ENCODE peak calls at places on chromosomes 7 and 10, in four cellular contexts. One of them, this sample, is unnamed.

GRCh38 chr7:45118830-45119452 is 7.4 kb upstream of the TBRG4 start:
- DNase-seq in AG10803: no peak
- DNase-seq in AG04450: no peak
- DNase-seq in heart right ventricle: no peak
- DNase-seq in this sample: no peak

GRCh38 chr10:4397337-4397736 is 428.7 kb upstream of the AKR1E2 start:
- DNase-seq in heart right ventricle: no peak
- DNase-seq in AG10803: no peak
- DNase-seq in AG04450: no peak
- DNase-seq in this sample: no peak

GRCh38 chr7:128164061-128164954 is 76.8 kb upstream of the LEP start:
- DNase-seq in AG04450: no peak
- DNase-seq in heart right ventricle: no peak
- DNase-seq in AG10803: peak
- DNase-seq in this sample: peak

GRCh38 chr10:51716981-51717380 is 17.6 kb upstream of the CSTF2T start:
- DNase-seq in AG04450: no peak
- DNase-seq in AG10803: peak
- DNase-seq in heart right ventricle: no peak
- DNase-seq in this sample: no peak

GRCh38 chr10:72330059-72330426 is 24.7 kb downstream of the DNAJB12 start:
- DNase-seq in AG10803: no peak
- DNase-seq in heart right ventricle: no peak
- DNase-seq in AG04450: no peak
- DNase-seq in this sample: no peak

GRCh38 chr10:86533328-86533727 is 11.7 kb upstream of the WAPL start:
- DNase-seq in AG10803: no peak
- DNase-seq in heart right ventricle: no peak
- DNase-seq in AG04450: no peak
- DNase-seq in this sample: no peak

GRCh38 chr7:36191292-36191920 is 38.4 kb downstream of the EEPD1 start:
- DNase-seq in heart right ventricle: no peak
- DNase-seq in AG10803: peak
- DNase-seq in AG04450: no peak
- DNase-seq in this sample: no peak

GRCh38 chr7:43328785-43329380 is 216.4 kb downstream of the HECW1 start:
- DNase-seq in AG10803: no peak
- DNase-seq in heart right ventricle: no peak
- DNase-seq in AG04450: no peak
- DNase-seq in this sample: no peak

GRCh38 chr7:130732980-130733865 is 784 bp downstream of the KLF14 start:
- DNase-seq in AG04450: no peak
- DNase-seq in AG10803: no peak
- DNase-seq in heart right ventricle: peak
- DNase-seq in this sample: no peak

GRCh38 chr7:55971045-55971444 is 6.7 kb downstream of the NIPSNAP2 start:
- DNase-seq in AG04450: no peak
- DNase-seq in heart right ventricle: no peak
- DNase-seq in AG10803: no peak
- DNase-seq in this sample: no peak

GRCh38 chr7:109844362-109844761 is 1246.6 kb upstream of the LRRN3 start:
- DNase-seq in AG10803: no peak
- DNase-seq in AG04450: no peak
- DNase-seq in heart right ventricle: no peak
- DNase-seq in this sample: no peak

GRCh38 chr10:97234403-97234802 is 48.6 kb upstream of the SLIT1 start:
- DNase-seq in AG10803: peak
- DNase-seq in heart right ventricle: no peak
- DNase-seq in AG04450: peak
- DNase-seq in this sample: no peak

GRCh38 chr7:11188529-11189310 is 215.0 kb downstream of the PHF14 start:
- DNase-seq in heart right ventricle: no peak
- DNase-seq in AG04450: no peak
- DNase-seq in AG10803: no peak
- DNase-seq in this sample: no peak

GRCh38 chr7:132508724-132509348 is 67.4 kb downstream of the PLXNA4 start:
- DNase-seq in AG10803: no peak
- DNase-seq in AG04450: no peak
- DNase-seq in heart right ventricle: peak
- DNase-seq in this sample: no peak

GRCh38 chr10:28937959-28938358 is 260.6 kb downstream of the BAMBI start:
- DNase-seq in AG04450: no peak
- DNase-seq in heart right ventricle: no peak
- DNase-seq in AG10803: no peak
- DNase-seq in this sample: no peak

GRCh38 chr7:138527746-138528223 is 67.7 kb downstream of the TRIM24 start:
- DNase-seq in AG04450: no peak
- DNase-seq in AG10803: no peak
- DNase-seq in heart right ventricle: no peak
- DNase-seq in this sample: no peak

GRCh38 chr10:71528371-71529202 is 131.9 kb downstream of the CDH23 start:
- DNase-seq in heart right ventricle: no peak
- DNase-seq in AG04450: no peak
- DNase-seq in AG10803: no peak
- DNase-seq in this sample: no peak

GRCh38 chr7:32761451-32762320 is 129.9 kb downstream of the KBTBD2 start:
- DNase-seq in AG04450: no peak
- DNase-seq in heart right ventricle: peak
- DNase-seq in AG10803: no peak
- DNase-seq in this sample: no peak

GRCh38 chr10:80454526-80455460 is 683 bp downstream of the TSPAN14 start:
- DNase-seq in AG04450: no peak
- DNase-seq in AG10803: peak
- DNase-seq in heart right ventricle: peak
- DNase-seq in this sample: no peak

GRCh38 chr10:32050145-32050544 is 6.1 kb downstream of the KIF5B start:
- DNase-seq in AG10803: no peak
- DNase-seq in AG04450: no peak
- DNase-seq in heart right ventricle: no peak
- DNase-seq in this sample: no peak

GRCh38 chr10:73894245-73894971 is 16.5 kb upstream of the PLAU start:
- DNase-seq in AG10803: peak
- DNase-seq in AG04450: no peak
- DNase-seq in heart right ventricle: no peak
- DNase-seq in this sample: peak

GRCh38 chr10:78639629-78640028 is 429.1 kb upstream of the ZMIZ1 start:
- DNase-seq in AG10803: no peak
- DNase-seq in heart right ventricle: no peak
- DNase-seq in AG04450: no peak
- DNase-seq in this sample: no peak

GRCh38 chr10:49394933-49395740 is 752 bp downstream of the DRGX start:
- DNase-seq in AG04450: no peak
- DNase-seq in heart right ventricle: no peak
- DNase-seq in AG10803: no peak
- DNase-seq in this sample: no peak

GRCh38 chr7:99504281-99504602 is 220 bp upstream of the ZKSCAN5 start:
- DNase-seq in AG10803: no peak
- DNase-seq in heart right ventricle: no peak
- DNase-seq in AG04450: no peak
- DNase-seq in this sample: peak

GRCh38 chr7:31432166-31432565 is 81.7 kb upstream of the ITPRID1 start:
- DNase-seq in AG10803: peak
- DNase-seq in heart right ventricle: no peak
- DNase-seq in AG04450: no peak
- DNase-seq in this sample: no peak

GRCh38 chr10:112835933-112836564 is 114.0 kb upstream of the TCF7L2 start:
- DNase-seq in heart right ventricle: peak
- DNase-seq in AG10803: peak
- DNase-seq in AG04450: no peak
- DNase-seq in this sample: no peak

GRCh38 chr10:26855186-26855585 is 5.6 kb downstream of the ABI1 start:
- DNase-seq in heart right ventricle: no peak
- DNase-seq in AG10803: peak
- DNase-seq in AG04450: no peak
- DNase-seq in this sample: no peak

GRCh38 chr7:150803161-150803860 is 2.7 kb downstream of the TMEM176A start:
- DNase-seq in AG10803: no peak
- DNase-seq in AG04450: no peak
- DNase-seq in heart right ventricle: no peak
- DNase-seq in this sample: no peak

GRCh38 chr7:32762321-32762669 is 129.3 kb downstream of the KBTBD2 start:
- DNase-seq in heart right ventricle: no peak
- DNase-seq in AG04450: no peak
- DNase-seq in AG10803: no peak
- DNase-seq in this sample: no peak

DNA sequence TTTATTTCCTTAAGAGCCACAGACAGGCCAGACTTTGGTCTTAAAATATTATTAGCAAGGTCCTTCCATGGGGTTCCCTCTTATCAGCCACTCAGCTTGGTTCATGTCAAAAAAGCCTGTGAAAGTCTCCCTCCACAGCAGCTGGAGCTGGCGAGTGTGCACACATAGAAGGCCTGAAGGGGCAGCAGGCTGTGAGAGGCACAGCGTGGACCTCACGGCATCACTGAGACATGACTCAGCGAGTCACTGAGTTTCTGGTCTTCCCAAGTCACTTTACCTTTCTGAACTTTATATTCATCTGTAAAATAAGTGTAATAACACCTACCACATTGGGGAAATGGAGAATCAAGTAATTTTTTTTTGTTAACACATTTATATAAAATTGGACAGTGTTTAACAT is 8.7 kb downstream of the TAF3 start:
- DNase-seq in AG10803: peak
- DNase-seq in AG04450: no peak
- DNase-seq in heart right ventricle: peak
- DNase-seq in this sample: peak
- TF ChIP-seq CTCF in AG10803: no peak
- TF ChIP-seq CTCF in AG04450: peak
- TF ChIP-seq CTCF in heart right ventricle: no peak
- TF ChIP-seq CTCF in this sample: peak

GRCh38 chr7:70585071-70585470 is 546.9 kb upstream of the GALNT17 start:
- DNase-seq in AG10803: no peak
- DNase-seq in heart right ventricle: no peak
- DNase-seq in AG04450: no peak
- DNase-seq in this sample: no peak

GRCh38 chr7:70586822-70587221 is 545.1 kb upstream of the GALNT17 start:
- DNase-seq in AG04450: no peak
- DNase-seq in AG10803: peak
- DNase-seq in heart right ventricle: no peak
- DNase-seq in this sample: no peak

GRCh38 chr7:70582921-70583895 is 548.7 kb upstream of the GALNT17 start:
- DNase-seq in heart right ventricle: no peak
- DNase-seq in AG10803: no peak
- DNase-seq in AG04450: no peak
- DNase-seq in this sample: no peak

GRCh38 chr7:70587739-70588138 is 544.2 kb upstream of the GALNT17 start:
- DNase-seq in heart right ventricle: no peak
- DNase-seq in AG04450: no peak
- DNase-seq in AG10803: no peak
- DNase-seq in this sample: no peak

DNA sequence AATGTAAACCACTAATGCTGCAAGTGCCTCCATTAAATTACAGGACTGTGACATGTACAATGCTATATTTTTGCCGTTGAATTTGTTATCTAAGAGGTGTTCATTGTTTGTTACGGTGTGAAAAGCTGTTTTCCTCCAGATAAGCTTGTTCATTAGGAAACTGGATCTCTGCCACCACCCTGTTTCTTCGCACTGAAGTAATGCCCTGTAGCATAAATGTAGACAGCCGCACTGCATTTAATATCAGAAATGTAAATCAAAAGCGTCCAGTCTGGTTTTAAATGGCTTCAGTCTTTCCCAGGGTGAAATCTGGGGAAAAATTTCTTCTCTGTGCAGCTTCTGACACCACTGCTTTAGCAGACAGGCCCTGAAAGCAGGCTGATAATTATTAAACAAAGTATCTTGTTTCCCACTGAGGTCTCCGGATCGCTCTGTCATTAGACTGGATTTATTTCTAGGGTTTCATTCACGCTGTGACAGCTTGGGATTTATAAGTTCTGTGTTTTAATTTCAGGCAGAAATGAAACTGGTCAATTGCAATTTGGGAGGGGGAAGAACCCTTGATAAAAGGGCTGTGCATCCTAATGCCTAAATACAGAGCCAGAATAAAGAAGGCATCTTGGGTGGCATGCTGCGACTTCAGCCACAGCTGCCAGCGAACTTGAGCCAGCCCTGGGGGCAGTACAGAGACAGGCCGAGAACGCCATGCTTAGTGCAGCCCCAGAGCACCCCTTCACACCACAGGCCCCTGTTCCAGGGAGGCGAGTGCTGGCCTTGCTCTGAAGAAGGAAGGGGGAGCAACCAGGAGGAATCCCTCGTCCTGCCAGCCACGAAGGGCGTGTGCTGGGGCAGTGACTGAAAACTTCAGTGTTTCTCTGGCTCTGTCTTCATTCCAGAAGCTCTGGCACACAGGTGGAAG is 547.7 kb upstream of the GALNT17 start:
- DNase-seq in AG04450: no peak
- DNase-seq in AG10803: no peak
- DNase-seq in heart right ventricle: no peak
- DNase-seq in this sample: no peak
- H3K4me3 ChIP-seq in AG04450: no peak
- H3K4me3 ChIP-seq in AG10803: no peak
- H3K4me3 ChIP-seq in heart right ventricle: no peak
- H3K4me3 ChIP-seq in this sample: no peak

DNA sequence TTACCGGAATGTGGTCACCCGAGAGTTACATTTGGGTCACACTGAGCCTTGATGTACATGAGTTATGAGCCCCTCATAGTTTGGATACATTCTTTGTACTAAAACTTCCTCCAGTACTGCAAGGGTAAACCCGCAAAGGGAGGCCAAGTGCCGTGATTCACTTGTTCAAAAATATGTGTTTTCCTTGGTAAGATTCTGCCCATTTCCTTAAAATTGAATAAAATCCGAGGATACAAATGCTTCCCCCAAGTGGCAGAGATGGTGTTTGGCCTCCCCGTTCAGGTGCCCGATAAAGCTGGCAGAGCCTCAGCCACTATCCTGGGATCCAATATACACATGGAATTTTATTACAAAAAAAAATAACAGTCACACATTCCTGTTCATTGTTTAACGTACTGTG is 268.3 kb downstream of the DIP2C start:
- DNase-seq in heart right ventricle: no peak
- DNase-seq in AG10803: no peak
- DNase-seq in AG04450: no peak
- DNase-seq in this sample: no peak
- TF ChIP-seq CTCF in heart right ventricle: no peak
- TF ChIP-seq CTCF in AG10803: no peak
- TF ChIP-seq CTCF in AG04450: no peak
- TF ChIP-seq CTCF in this sample: no peak

DNA sequence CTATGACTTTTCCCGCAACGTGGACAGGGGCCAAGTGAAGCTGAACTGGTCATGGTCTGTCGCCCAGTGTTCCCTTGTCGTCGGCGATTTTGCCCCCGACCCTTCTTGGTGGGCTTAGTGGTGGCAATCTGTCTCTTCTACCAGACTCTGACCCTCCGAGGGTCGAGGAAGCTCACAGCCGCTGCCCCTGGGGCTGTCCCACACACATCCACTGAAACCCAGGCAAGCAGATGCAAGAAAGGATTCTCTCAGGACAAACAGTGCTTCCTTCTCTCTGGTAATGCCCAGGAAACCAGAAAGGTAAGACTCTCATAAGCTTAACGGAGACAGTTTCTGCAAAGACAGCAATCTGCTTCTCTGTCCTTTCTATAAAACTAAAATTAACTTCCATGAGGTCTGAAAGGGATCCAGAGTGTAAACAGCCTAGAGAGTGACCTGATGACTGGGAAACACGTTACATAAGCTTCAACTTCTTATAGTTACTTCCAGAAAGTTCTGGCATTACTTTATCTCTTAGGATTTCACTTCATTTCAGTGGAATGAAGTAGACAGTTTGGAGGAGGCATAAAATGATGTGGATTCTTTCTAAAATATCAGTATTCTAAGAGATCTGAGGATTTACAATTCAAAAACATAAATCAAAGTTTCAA is 1.2 kb downstream of the CPED1 start:
- DNase-seq in AG10803: no peak
- DNase-seq in AG04450: no peak
- DNase-seq in heart right ventricle: peak
- DNase-seq in this sample: no peak
- H3K4me3 ChIP-seq in AG10803: peak
- H3K4me3 ChIP-seq in AG04450: peak
- H3K4me3 ChIP-seq in heart right ventricle: peak
- H3K4me3 ChIP-seq in this sample: peak

This sample was measured in kidney epithelial cell.